ENCODE peak calls at places on chromosomes 1 and 21, in six cellular contexts. N, E, Y, U, H and J are unnamed samples.

GRCh38 chr1:65717815-65718454 is 74.8 kb upstream of the PDE4B start:
- DNase-seq in N (no peak), U (peak; percentile 43), H (peak; percentile 10), Y (no peak), E (no peak), J (no peak)

GRCh38 chr1:15341634-15342375 is 67.9 kb upstream of the EFHD2 start:
- DNase-seq in E (no peak), N (no peak), U (peak; percentile 17), H (no peak), Y (no peak), J (no peak)

GRCh38 chr1:74963120-74963519 is 171.1 kb upstream of the LHX8 start:
- DNase-seq in H (no peak), E (no peak), Y (no peak), N (no peak), U (no peak), J (no peak)

GRCh38 chr1:64323054-64323453 is 119.6 kb downstream of the UBE2U start:
- DNase-seq in U (no peak), E (no peak), Y (no peak), N (no peak), H (no peak), J (no peak)

GRCh38 chr1:151831256-151831591 is 378 bp downstream of the RORC start:
- DNase-seq in Y (no peak), N (no peak), H (no peak), E (no peak), U (no peak), J (no peak)

GRCh38 chr1:228289239-228289849 is 81.5 kb downstream of the OBSCN start:
- DNase-seq in U (no peak), H (no peak), N (no peak), E (no peak), Y (no peak), J (no peak)

GRCh38 chr1:58156124-58156468 is 390.4 kb downstream of the OMA1 start:
- DNase-seq in U (no peak), H (no peak), N (peak; percentile 22), E (no peak), Y (no peak), J (no peak)

GRCh38 chr1:156368889-156369684 is at the start of gene RHBG:
- DNase-seq in N (no peak), E (peak; percentile 4), U (no peak), Y (peak; percentile 59), H (no peak), J (peak; percentile 53)

GRCh38 chr1:38746966-38747600 is 112.5 kb downstream of the RRAGC start:
- DNase-seq in U (no peak), H (no peak), Y (no peak), E (no peak), N (no peak), J (no peak)

GRCh38 chr1:125065821-125066180 is 3881.0 kb downstream of the SRGAP2C start:
- DNase-seq in H (no peak), U (no peak), Y (no peak), N (peak; percentile 1), E (no peak), J (no peak)

GRCh38 chr1:180188103-180188506 is 33.4 kb downstream of the QSOX1 start:
- DNase-seq in U (no peak), E (no peak), H (peak; percentile 39), Y (peak; percentile 84), N (peak; percentile 54), J (peak; percentile 71)

GRCh38 chr1:234927312-234927967 is 201.2 kb downstream of the TOMM20 start:
- DNase-seq in N (no peak), H (no peak), U (no peak), Y (no peak), E (no peak), J (no peak)

GRCh38 chr21:41220208-41220733 is 52.3 kb downstream of the BACE2 start:
- DNase-seq in E (no peak), Y (no peak), N (no peak), U (no peak), H (no peak), J (no peak)

GRCh38 chr21:20334585-20334984 is 663.6 kb upstream of the NCAM2 start:
- DNase-seq in E (no peak), N (no peak), Y (no peak), H (no peak), U (no peak), J (no peak)

GRCh38 chr1:174777262-174777661 is 222.5 kb upstream of the CACYBP start:
- DNase-seq in N (no peak), U (no peak), E (no peak), Y (no peak), H (no peak), J (no peak)

GRCh38 chr1:51898090-51898734 is 19.7 kb upstream of the NRDC start:
- DNase-seq in N (no peak), H (peak; percentile 55), E (no peak), Y (no peak), U (peak; percentile 95), J (no peak)

GRCh38 chr1:5999711-6000443 is 7.7 kb upstream of the NPHP4 start:
- DNase-seq in N (no peak), E (no peak), Y (peak; percentile 6), H (no peak), U (no peak), J (no peak)

GRCh38 chr1:32716312-32717126 is 13.9 kb upstream of the SYNC start:
- DNase-seq in E (peak; percentile 20), Y (peak; percentile 61), H (no peak), U (no peak), N (peak; percentile 83), J (peak; percentile 95)

GRCh38 chr1:12525311-12526181 is 92.5 kb downstream of the DHRS3 start:
- DNase-seq in H (no peak), E (no peak), Y (no peak), U (no peak), N (no peak), J (no peak)

GRCh38 chr1:39230261-39231190 is 26.0 kb downstream of the MACF1 start:
- DNase-seq in U (peak; percentile 58), N (peak; percentile 52), Y (no peak), E (no peak), H (no peak), J (no peak)

GRCh38 chr21:39232926-39233325 is 49.7 kb upstream of the PSMG1 start:
- DNase-seq in Y (no peak), U (no peak), E (no peak), H (no peak), N (no peak), J (no peak)

GRCh38 chr1:31932491-31933316 is 5.5 kb downstream of the PTP4A2 start:
- DNase-seq in N (no peak), E (no peak), Y (no peak), U (no peak), H (no peak), J (no peak)

GRCh38 chr21:10511116-10511515 is 10.3 kb upstream of the TPTE start:
- DNase-seq in U (no peak), H (no peak), E (no peak), N (no peak), Y (no peak), J (no peak)

GRCh38 chr1:232988572-232989040 is 38.2 kb downstream of the NTPCR start:
- DNase-seq in N (no peak), Y (no peak), E (no peak), U (no peak), H (no peak), J (no peak)

GRCh38 chr1:100265562-100265930 is 470 bp upstream of the RTCA start:
- DNase-seq in Y (no peak), H (no peak), U (no peak), E (peak; percentile 40), N (no peak), J (peak; percentile 29)

GRCh38 chr21:31181089-31181757 is 142.9 kb upstream of the KRTAP19-8 start:
- DNase-seq in E (peak; percentile 43), N (no peak), Y (no peak), U (no peak), H (no peak), J (no peak)

GRCh38 chr1:66380452-66381212 is 153.3 kb upstream of the SGIP1 start:
- DNase-seq in N (peak; percentile 53), Y (no peak), U (no peak), H (no peak), E (no peak), J (no peak)

GRCh38 chr1:2290171-2290578 is 62.1 kb downstream of the SKI start:
- DNase-seq in Y (no peak), U (no peak), E (no peak), N (no peak), H (no peak), J (no peak)

GRCh38 chr1:209900734-209901133 is 37.3 kb upstream of the SYT14 start:
- DNase-seq in H (no peak), N (no peak), E (no peak), U (no peak), Y (no peak), J (no peak)

GRCh38 chr1:150525348-150525747 is 9.8 kb downstream of the FALEC start:
- DNase-seq in U (no peak), E (no peak), H (no peak), Y (no peak), N (no peak), J (no peak)

GRCh38 chr1:20109223-20109856 is 10.0 kb downstream of the PLA2G2D start:
- DNase-seq in H (no peak), Y (no peak), N (no peak), E (no peak), U (no peak), J (no peak)

GRCh38 chr1:23122796-23123195 is 45.9 kb downstream of the LUZP1 start:
- DNase-seq in U (no peak), N (no peak), E (no peak), Y (no peak), H (no peak), J (no peak)

GRCh38 chr1:6028042-6028895 is 17.4 kb upstream of the KCNAB2 start:
- DNase-seq in U (no peak), E (peak; percentile 24), H (no peak), N (peak; percentile 57), Y (no peak), J (no peak)

GRCh38 chr1:45913183-45913924 is 109.9 kb downstream of the MAST2 start:
- DNase-seq in Y (no peak), E (no peak), U (no peak), N (no peak), H (peak; percentile 77), J (no peak)

GRCh38 chr1:175146535-175147213 is 45.9 kb downstream of the KIAA0040 start:
- DNase-seq in N (peak; percentile 82), U (no peak), Y (peak; percentile 89), H (no peak), E (peak; percentile 35), J (peak; percentile 67)

GRCh38 chr1:41749992-41750745 is 168.6 kb downstream of the HIVEP3 start:
- DNase-seq in N (no peak), Y (no peak), H (no peak), U (no peak), E (no peak), J (no peak)

GRCh38 chr1:159171254-159171687 is at the start of gene CADM3:
- DNase-seq in U (no peak), E (no peak), Y (peak; percentile 81), H (no peak), N (no peak), J (no peak)